ENCODE peak calls at places on chromosomes 6 and 20, in four cellular contexts. One of them, this sample, is unnamed.

GRCh38 chr20:58603656-58604184 is 47.4 kb upstream of the STX16 start:
- DNase-seq in spleen: peak
- DNase-seq in pancreas: no peak
- DNase-seq in adrenal gland: no peak
- DNase-seq in this sample: no peak

GRCh38 chr6:13653296-13653695 is 38.2 kb downstream of the NOL7 start:
- DNase-seq in spleen: no peak
- DNase-seq in pancreas: no peak
- DNase-seq in adrenal gland: no peak
- DNase-seq in this sample: no peak

GRCh38 chr6:88119769-88120168 is 46.4 kb downstream of the CNR1 start:
- DNase-seq in spleen: no peak
- DNase-seq in pancreas: no peak
- DNase-seq in adrenal gland: no peak
- DNase-seq in this sample: no peak

GRCh38 chr6:118705799-118706481 is 54.5 kb upstream of the CEP85L start:
- DNase-seq in spleen: no peak
- DNase-seq in pancreas: no peak
- DNase-seq in adrenal gland: no peak
- DNase-seq in this sample: no peak

GRCh38 chr6:35311390-35312075 is 13.9 kb downstream of the DEF6 start:
- DNase-seq in spleen: peak
- DNase-seq in pancreas: no peak
- DNase-seq in adrenal gland: no peak
- DNase-seq in this sample: no peak

GRCh38 chr6:108156180-108156937 is 9.5 kb upstream of the NR2E1 start:
- DNase-seq in spleen: no peak
- DNase-seq in pancreas: no peak
- DNase-seq in adrenal gland: no peak
- DNase-seq in this sample: no peak

GRCh38 chr20:32977281-32978008 is 26.8 kb downstream of the SUN5 start:
- DNase-seq in spleen: no peak
- DNase-seq in pancreas: no peak
- DNase-seq in adrenal gland: no peak
- DNase-seq in this sample: no peak

GRCh38 chr6:56753801-56754200 is 111.1 kb upstream of the DST start:
- DNase-seq in spleen: no peak
- DNase-seq in pancreas: no peak
- DNase-seq in adrenal gland: no peak
- DNase-seq in this sample: no peak

GRCh38 chr6:42268016-42268834 is 50.6 kb upstream of the MRPS10 start:
- DNase-seq in spleen: no peak
- DNase-seq in pancreas: no peak
- DNase-seq in adrenal gland: no peak
- DNase-seq in this sample: no peak

GRCh38 chr6:169092375-169092774 is 161.3 kb downstream of the THBS2 start:
- DNase-seq in spleen: no peak
- DNase-seq in pancreas: no peak
- DNase-seq in adrenal gland: no peak
- DNase-seq in this sample: no peak

GRCh38 chr6:57086843-57087242 is 3.1 kb upstream of the ZNF451 start:
- DNase-seq in spleen: no peak
- DNase-seq in pancreas: no peak
- DNase-seq in adrenal gland: no peak
- DNase-seq in this sample: no peak

GRCh38 chr6:89369009-89369408 is 16.5 kb upstream of the UBE2J1 start:
- DNase-seq in spleen: no peak
- DNase-seq in pancreas: peak
- DNase-seq in adrenal gland: peak
- DNase-seq in this sample: peak

GRCh38 chr20:10002871-10003270 is 31.9 kb upstream of the ANKEF1 start:
- DNase-seq in spleen: no peak
- DNase-seq in pancreas: no peak
- DNase-seq in adrenal gland: no peak
- DNase-seq in this sample: no peak

DNA sequence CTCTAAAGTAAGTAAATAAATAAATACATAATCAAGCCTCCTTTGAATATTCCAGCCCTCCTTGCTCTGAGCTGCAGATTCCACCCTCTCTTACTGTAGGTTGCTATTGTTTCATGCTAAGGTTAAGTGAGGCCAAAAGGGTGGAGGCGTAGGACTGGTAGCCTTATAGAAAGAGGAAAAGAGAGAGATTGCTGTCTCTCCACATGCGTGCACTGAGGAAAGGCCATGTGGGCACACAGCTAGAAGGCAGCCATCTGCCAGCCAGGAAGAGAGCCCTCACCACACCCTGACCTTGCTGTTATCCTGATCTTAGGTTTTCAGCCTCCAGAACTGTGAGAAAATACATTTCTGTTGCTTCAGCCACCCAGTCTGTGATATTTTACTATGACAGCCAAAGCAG is 87.4 kb upstream of the SHLD1 start:
- DNase-seq in spleen: no peak
- DNase-seq in pancreas: no peak
- DNase-seq in adrenal gland: no peak
- DNase-seq in this sample: no peak
- H3K27ac ChIP-seq in spleen: peak
- H3K27ac ChIP-seq in pancreas: no peak
- H3K27ac ChIP-seq in adrenal gland: no peak
- H3K27ac ChIP-seq in this sample: peak

GRCh38 chr6:135182120-135182992 is 1.2 kb downstream of the MYB start:
- DNase-seq in spleen: peak
- DNase-seq in pancreas: peak
- DNase-seq in adrenal gland: peak
- DNase-seq in this sample: no peak

GRCh38 chr6:135185483-135185882 is 4.4 kb downstream of the MYB start:
- DNase-seq in spleen: no peak
- DNase-seq in pancreas: no peak
- DNase-seq in adrenal gland: no peak
- DNase-seq in this sample: no peak

GRCh38 chr6:135182993-135183531 is 2.0 kb downstream of the MYB start:
- DNase-seq in spleen: peak
- DNase-seq in pancreas: peak
- DNase-seq in adrenal gland: no peak
- DNase-seq in this sample: no peak

GRCh38 chr6:135181333-135182119 is 418 bp downstream of the MYB start:
- DNase-seq in spleen: peak
- DNase-seq in pancreas: no peak
- DNase-seq in adrenal gland: no peak
- DNase-seq in this sample: no peak

GRCh38 chr6:135183532-135184440 is 2.7 kb downstream of the MYB start:
- DNase-seq in spleen: peak
- DNase-seq in pancreas: peak
- DNase-seq in adrenal gland: peak
- DNase-seq in this sample: no peak
- TF ChIP-seq CTCF in spleen: peak
- TF ChIP-seq CTCF in pancreas: no peak
- TF ChIP-seq CTCF in adrenal gland: no peak
- TF ChIP-seq CTCF in this sample: peak

DNA sequence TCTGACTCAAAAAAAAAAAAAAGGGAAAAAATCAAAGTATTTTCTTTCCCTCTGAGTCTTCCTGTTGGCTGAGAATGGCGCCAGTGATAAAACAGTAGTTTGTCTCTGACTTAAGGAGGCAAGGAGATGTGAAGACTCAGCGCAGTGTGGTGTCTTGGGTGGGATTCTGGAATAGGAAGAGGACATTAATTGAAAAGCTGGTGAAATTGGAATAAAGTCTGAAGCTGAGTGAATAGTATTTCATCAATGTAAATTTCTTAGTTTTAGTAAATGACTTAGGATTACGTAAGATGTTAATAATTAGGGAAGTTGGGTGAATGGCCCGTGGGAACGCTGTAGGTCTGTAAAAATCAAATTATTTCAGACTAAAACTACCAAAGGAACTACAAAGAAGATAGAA is 122.7 kb upstream of the ZNF217 start:
- DNase-seq in spleen: no peak
- DNase-seq in pancreas: no peak
- DNase-seq in adrenal gland: no peak
- DNase-seq in this sample: no peak
- H3K27ac ChIP-seq in spleen: no peak
- H3K27ac ChIP-seq in pancreas: no peak
- H3K27ac ChIP-seq in adrenal gland: no peak
- H3K27ac ChIP-seq in this sample: no peak

GRCh38 chr20:62411479-62412193 is 4.6 kb upstream of the CABLES2 start:
- DNase-seq in spleen: no peak
- DNase-seq in pancreas: no peak
- DNase-seq in adrenal gland: no peak
- DNase-seq in this sample: no peak

GRCh38 chr20:62412194-62413024 is 5.3 kb upstream of the CABLES2 start:
- DNase-seq in spleen: no peak
- DNase-seq in pancreas: no peak
- DNase-seq in adrenal gland: no peak
- DNase-seq in this sample: no peak

GRCh38 chr20:62413025-62413580 is 6.0 kb upstream of the CABLES2 start:
- DNase-seq in spleen: no peak
- DNase-seq in pancreas: no peak
- DNase-seq in adrenal gland: no peak
- DNase-seq in this sample: no peak

GRCh38 chr20:62415354-62416111 is 8.4 kb upstream of the CABLES2 start:
- DNase-seq in spleen: no peak
- DNase-seq in pancreas: no peak
- DNase-seq in adrenal gland: no peak
- DNase-seq in this sample: no peak

GRCh38 chr20:62413896-62414481 is 6.9 kb upstream of the CABLES2 start:
- DNase-seq in spleen: no peak
- DNase-seq in pancreas: no peak
- DNase-seq in adrenal gland: no peak
- DNase-seq in this sample: no peak
- TF ChIP-seq CTCF in spleen: no peak
- TF ChIP-seq CTCF in pancreas: no peak
- TF ChIP-seq CTCF in adrenal gland: no peak
- TF ChIP-seq CTCF in this sample: no peak

GRCh38 chr6:170247178-170247701 is 43.6 kb downstream of the DLL1 start:
- DNase-seq in spleen: no peak
- DNase-seq in pancreas: no peak
- DNase-seq in adrenal gland: no peak
- DNase-seq in this sample: no peak

GRCh38 chr6:170248111-170248805 is 42.6 kb downstream of the DLL1 start:
- DNase-seq in spleen: no peak
- DNase-seq in pancreas: no peak
- DNase-seq in adrenal gland: no peak
- DNase-seq in this sample: no peak

GRCh38 chr6:170250451-170250850 is 40.4 kb downstream of the DLL1 start:
- DNase-seq in spleen: no peak
- DNase-seq in pancreas: no peak
- DNase-seq in adrenal gland: no peak
- DNase-seq in this sample: no peak

GRCh38 chr6:170249817-170250216 is 41.1 kb downstream of the DLL1 start:
- DNase-seq in spleen: no peak
- DNase-seq in pancreas: no peak
- DNase-seq in adrenal gland: no peak
- DNase-seq in this sample: no peak

GRCh38 chr6:170248861-170249600 is 41.8 kb downstream of the DLL1 start:
- DNase-seq in spleen: no peak
- DNase-seq in pancreas: no peak
- DNase-seq in adrenal gland: no peak
- DNase-seq in this sample: no peak
- H3K27ac ChIP-seq in spleen: no peak
- H3K27ac ChIP-seq in pancreas: no peak
- H3K27ac ChIP-seq in adrenal gland: no peak
- H3K27ac ChIP-seq in this sample: no peak

GRCh38 chr6:96151707-96152106 is 135.9 kb downstream of the FUT9 start:
- DNase-seq in spleen: no peak
- DNase-seq in pancreas: no peak
- DNase-seq in adrenal gland: no peak
- DNase-seq in this sample: no peak

GRCh38 chr6:96150431-96150830 is 134.7 kb downstream of the FUT9 start:
- DNase-seq in spleen: no peak
- DNase-seq in pancreas: no peak
- DNase-seq in adrenal gland: no peak
- DNase-seq in this sample: no peak

GRCh38 chr6:96153775-96154174 is 138.0 kb downstream of the FUT9 start:
- DNase-seq in spleen: no peak
- DNase-seq in pancreas: no peak
- DNase-seq in adrenal gland: no peak
- DNase-seq in this sample: no peak

GRCh38 chr6:96156425-96156824 is 140.7 kb downstream of the FUT9 start:
- DNase-seq in spleen: no peak
- DNase-seq in pancreas: no peak
- DNase-seq in adrenal gland: no peak
- DNase-seq in this sample: no peak

GRCh38 chr6:96152114-96152708 is 136.4 kb downstream of the FUT9 start:
- DNase-seq in spleen: no peak
- DNase-seq in pancreas: no peak
- DNase-seq in adrenal gland: no peak
- DNase-seq in this sample: no peak
- TF ChIP-seq CTCF in spleen: no peak
- TF ChIP-seq CTCF in pancreas: no peak
- TF ChIP-seq CTCF in adrenal gland: no peak
- TF ChIP-seq CTCF in this sample: no peak

GRCh38 chr6:160462551-160463109 is 114.5 kb downstream of the SLC22A3 start:
- DNase-seq in spleen: no peak
- DNase-seq in pancreas: no peak
- DNase-seq in adrenal gland: no peak
- DNase-seq in this sample: no peak
- H3K27ac ChIP-seq in spleen: no peak
- H3K27ac ChIP-seq in pancreas: no peak
- H3K27ac ChIP-seq in adrenal gland: no peak
- H3K27ac ChIP-seq in this sample: no peak

GRCh38 chr6:136990754-136991153 is 54.0 kb downstream of the IL20RA start:
- DNase-seq in spleen: no peak
- DNase-seq in pancreas: no peak
- DNase-seq in adrenal gland: no peak
- DNase-seq in this sample: no peak

GRCh38 chr6:136992113-136992512 is 52.7 kb downstream of the IL20RA start:
- DNase-seq in spleen: no peak
- DNase-seq in pancreas: no peak
- DNase-seq in adrenal gland: no peak
- DNase-seq in this sample: no peak

GRCh38 chr6:136991614-136992013 is 53.2 kb downstream of the IL20RA start:
- DNase-seq in spleen: no peak
- DNase-seq in pancreas: no peak
- DNase-seq in adrenal gland: no peak
- DNase-seq in this sample: no peak

GRCh38 chr6:136987526-136987925 is 57.2 kb downstream of the IL20RA start:
- DNase-seq in spleen: no peak
- DNase-seq in pancreas: no peak
- DNase-seq in adrenal gland: no peak
- DNase-seq in this sample: no peak

GRCh38 chr6:136989591-136990578 is 54.9 kb downstream of the IL20RA start:
- DNase-seq in spleen: no peak
- DNase-seq in pancreas: no peak
- DNase-seq in adrenal gland: no peak
- DNase-seq in this sample: peak
- TF ChIP-seq CTCF in spleen: no peak
- TF ChIP-seq CTCF in pancreas: no peak
- TF ChIP-seq CTCF in adrenal gland: no peak
- TF ChIP-seq CTCF in this sample: no peak

GRCh38 chr6:153088796-153089195 is 42.3 kb downstream of the RGS17 start:
- DNase-seq in spleen: no peak
- DNase-seq in pancreas: no peak
- DNase-seq in adrenal gland: no peak
- DNase-seq in this sample: no peak
- H3K27ac ChIP-seq in spleen: no peak
- H3K27ac ChIP-seq in pancreas: no peak
- H3K27ac ChIP-seq in adrenal gland: no peak
- H3K27ac ChIP-seq in this sample: no peak